ENCODE peak calls at places on chromosomes 12 and 14, in ten cellular contexts. One of them, this sample, is unnamed.

GRCh38 chr14:101972126-101972785 is 7.9 kb downstream of the DYNC1H1 start:
- DNase-seq in lower lobe of right lung: peak; percentile 79
- DNase-seq in left ventricle myocardium inferior: peak; percentile 77
- DNase-seq in hypothalamus: peak; percentile 65
- DNase-seq in stimulated activated CD8-positive, alpha-beta memory T cell treated with anti-CD3 and anti-CD28 coated beads, Interleukin-7, amount 100 ng/mL, for 24 hours: no peak
- DNase-seq in AG08396: peak; percentile 88
- DNase-seq in H7: no peak
- DNase-seq in substantia nigra: no peak
- DNase-seq in activated gamma-delta T cell treated with Interleukin-2 at 50 U/mL for 16 hours: no peak
- DNase-seq in H54: peak; percentile 83
- DNase-seq in this sample: peak; percentile 99

GRCh38 chr12:52259850-52260249 is 14.6 kb upstream of the KRT86 start:
- DNase-seq in lower lobe of right lung: peak; percentile 19
- DNase-seq in left ventricle myocardium inferior: no peak
- DNase-seq in hypothalamus: no peak
- DNase-seq in stimulated activated CD8-positive, alpha-beta memory T cell treated with anti-CD3 and anti-CD28 coated beads, Interleukin-7, amount 100 ng/mL, for 24 hours: no peak
- DNase-seq in AG08396: no peak
- DNase-seq in H7: no peak
- DNase-seq in substantia nigra: no peak
- DNase-seq in activated gamma-delta T cell treated with Interleukin-2 at 50 U/mL for 16 hours: no peak
- DNase-seq in H54: no peak
- DNase-seq in this sample: no peak

GRCh38 chr12:64577046-64577445 is 33.2 kb upstream of the RASSF3 start:
- DNase-seq in lower lobe of right lung: no peak
- DNase-seq in left ventricle myocardium inferior: no peak
- DNase-seq in hypothalamus: no peak
- DNase-seq in stimulated activated CD8-positive, alpha-beta memory T cell treated with anti-CD3 and anti-CD28 coated beads, Interleukin-7, amount 100 ng/mL, for 24 hours: no peak
- DNase-seq in AG08396: no peak
- DNase-seq in H7: no peak
- DNase-seq in substantia nigra: no peak
- DNase-seq in activated gamma-delta T cell treated with Interleukin-2 at 50 U/mL for 16 hours: no peak
- DNase-seq in H54: no peak
- DNase-seq in this sample: no peak

GRCh38 chr12:5963515-5963914 is 18.5 kb upstream of the ANO2 start:
- DNase-seq in lower lobe of right lung: no peak
- DNase-seq in left ventricle myocardium inferior: no peak
- DNase-seq in hypothalamus: no peak
- DNase-seq in stimulated activated CD8-positive, alpha-beta memory T cell treated with anti-CD3 and anti-CD28 coated beads, Interleukin-7, amount 100 ng/mL, for 24 hours: no peak
- DNase-seq in AG08396: no peak
- DNase-seq in H7: no peak
- DNase-seq in substantia nigra: no peak
- DNase-seq in activated gamma-delta T cell treated with Interleukin-2 at 50 U/mL for 16 hours: no peak
- DNase-seq in H54: no peak
- DNase-seq in this sample: no peak

GRCh38 chr14:50063876-50064420 is 52.4 kb downstream of the VCPKMT start:
- DNase-seq in lower lobe of right lung: no peak
- DNase-seq in left ventricle myocardium inferior: no peak
- DNase-seq in hypothalamus: no peak
- DNase-seq in stimulated activated CD8-positive, alpha-beta memory T cell treated with anti-CD3 and anti-CD28 coated beads, Interleukin-7, amount 100 ng/mL, for 24 hours: no peak
- DNase-seq in AG08396: no peak
- DNase-seq in H7: no peak
- DNase-seq in substantia nigra: no peak
- DNase-seq in activated gamma-delta T cell treated with Interleukin-2 at 50 U/mL for 16 hours: no peak
- DNase-seq in H54: no peak
- DNase-seq in this sample: no peak

GRCh38 chr14:99736600-99737371 is 52.7 kb downstream of the CYP46A1 start:
- DNase-seq in lower lobe of right lung: peak; percentile 51
- DNase-seq in left ventricle myocardium inferior: peak; percentile 64
- DNase-seq in hypothalamus: no peak
- DNase-seq in stimulated activated CD8-positive, alpha-beta memory T cell treated with anti-CD3 and anti-CD28 coated beads, Interleukin-7, amount 100 ng/mL, for 24 hours: no peak
- DNase-seq in AG08396: peak; percentile 54
- DNase-seq in H7: no peak
- DNase-seq in substantia nigra: no peak
- DNase-seq in activated gamma-delta T cell treated with Interleukin-2 at 50 U/mL for 16 hours: no peak
- DNase-seq in H54: no peak
- DNase-seq in this sample: no peak

GRCh38 chr12:55034218-55034617 is 14.4 kb downstream of the NEUROD4 start:
- DNase-seq in lower lobe of right lung: no peak
- DNase-seq in left ventricle myocardium inferior: no peak
- DNase-seq in hypothalamus: no peak
- DNase-seq in stimulated activated CD8-positive, alpha-beta memory T cell treated with anti-CD3 and anti-CD28 coated beads, Interleukin-7, amount 100 ng/mL, for 24 hours: no peak
- DNase-seq in AG08396: no peak
- DNase-seq in H7: no peak
- DNase-seq in substantia nigra: no peak
- DNase-seq in activated gamma-delta T cell treated with Interleukin-2 at 50 U/mL for 16 hours: no peak
- DNase-seq in H54: no peak
- DNase-seq in this sample: no peak

GRCh38 chr12:130747867-130748740 is 32.0 kb upstream of the RIMBP2 start:
- DNase-seq in lower lobe of right lung: peak; percentile 80
- DNase-seq in left ventricle myocardium inferior: peak; percentile 79
- DNase-seq in hypothalamus: peak; percentile 34
- DNase-seq in stimulated activated CD8-positive, alpha-beta memory T cell treated with anti-CD3 and anti-CD28 coated beads, Interleukin-7, amount 100 ng/mL, for 24 hours: peak; percentile 68
- DNase-seq in AG08396: peak; percentile 74
- DNase-seq in H7: peak; percentile 87
- DNase-seq in substantia nigra: peak; percentile 3
- DNase-seq in activated gamma-delta T cell treated with Interleukin-2 at 50 U/mL for 16 hours: peak; percentile 58
- DNase-seq in H54: peak; percentile 66
- DNase-seq in this sample: peak; percentile 46